ENCODE peak calls at places on chromosomes 2 and 18, in seven cellular contexts. G is foreskin fibroblast; Y is anterior cingulate cortex; W is activated effector memory CD4-positive, alpha-beta T cell treated with Interleukin-2 at 50 U/mL for 16 hours; Z is amniotic stem cell; H is K562; A is AG08395. P is an unnamed sample.

GRCh38 chr2:236717719-236718118 is 148.1 kb downstream of the ACKR3 start:
- DNase-seq in Z (no peak), G (no peak), A (no peak), H (no peak), Y (no peak), W (no peak), P (no peak)

GRCh38 chr2:201661366-201661765 is 18.1 kb upstream of the TMEM237 start:
- DNase-seq in A (no peak), W (no peak), Z (no peak), Y (no peak), H (no peak), G (no peak), P (no peak)

GRCh38 chr2:30361751-30362394 is 85.2 kb upstream of the LCLAT1 start:
- DNase-seq in Z (no peak), W (no peak), G (no peak), A (no peak), Y (no peak), H (no peak), P (peak)

GRCh38 chr18:8424917-8425725 is 184.1 kb upstream of the RAB12 start:
- DNase-seq in W (no peak), Y (no peak), G (peak), H (no peak), A (peak), Z (peak), P (peak)

GRCh38 chr2:58870704-58871103 is 629.6 kb upstream of the FANCL start:
- DNase-seq in A (no peak), H (peak), G (no peak), Y (no peak), W (no peak), Z (no peak), P (no peak)

GRCh38 chr18:3248670-3249359 is 1.2 kb downstream of the MYL12A start:
- DNase-seq in H (no peak), G (no peak), A (no peak), Z (no peak), W (no peak), Y (no peak), P (no peak)

GRCh38 chr2:191552036-191552435 is 125.9 kb upstream of the NABP1 start:
- DNase-seq in Z (no peak), G (no peak), H (no peak), Y (no peak), W (no peak), A (no peak), P (no peak)

GRCh38 chr18:47587587-47587986 is 336.1 kb upstream of the SKOR2 start:
- DNase-seq in Z (no peak), H (no peak), Y (no peak), G (no peak), A (no peak), W (no peak), P (no peak)

GRCh38 chr2:45498661-45499550 is 112.2 kb downstream of the SRBD1 start:
- DNase-seq in G (no peak), A (no peak), Y (no peak), Z (no peak), H (no peak), W (no peak), P (no peak)

GRCh38 chr2:168705534-168706470 is 96.6 kb upstream of the NOSTRIN start:
- DNase-seq in Y (no peak), G (peak), W (no peak), Z (peak), A (peak), H (no peak), P (no peak)

GRCh38 chr2:64542071-64543005 is 18.2 kb downstream of the AFTPH start:
- DNase-seq in H (no peak), A (peak), Z (no peak), Y (no peak), W (no peak), G (no peak), P (no peak)

GRCh38 chr2:7269244-7269643 is 352.0 kb downstream of the RNF144A start:
- DNase-seq in Y (no peak), Z (no peak), H (no peak), A (no peak), G (no peak), W (no peak), P (no peak)

GRCh38 chr18:45671366-45671765 is 52.6 kb upstream of the SLC14A1 start:
- DNase-seq in Y (no peak), Z (no peak), W (no peak), H (no peak), A (no peak), G (no peak), P (no peak)

GRCh38 chr18:75100832-75101630 is 107.9 kb downstream of the PTGR3 start:
- DNase-seq in A (no peak), W (no peak), Y (no peak), G (no peak), H (no peak), Z (no peak), P (no peak)

GRCh38 chr2:99489758-99490087 is at the start of gene REV1:
- DNase-seq in H (no peak), Z (no peak), W (no peak), Y (no peak), G (no peak), A (no peak), P (no peak)

GRCh38 chr2:191319181-191319580 is 74.0 kb downstream of the MYO1B start:
- DNase-seq in G (peak), A (peak), Z (peak), Y (no peak), W (no peak), H (no peak), P (no peak)

GRCh38 chr2:121220995-121221394 is 64.0 kb downstream of the TFCP2L1 start:
- DNase-seq in Z (no peak), G (peak), Y (no peak), H (no peak), W (no peak), A (peak), P (no peak)

GRCh38 chr2:195532628-195533271 is 124.3 kb upstream of the SLC39A10 start:
- DNase-seq in A (no peak), H (no peak), W (no peak), Y (no peak), Z (no peak), G (no peak), P (no peak)

GRCh38 chr18:58887613-58887963 is 22.9 kb downstream of the ZNF532 start:
- DNase-seq in Z (no peak), A (peak), G (no peak), W (no peak), Y (peak), H (no peak), P (no peak)

GRCh38 chr2:216777637-216778273 is 82.1 kb downstream of the TNP1 start:
- DNase-seq in W (no peak), A (peak), G (peak), H (peak), Z (no peak), Y (no peak), P (no peak)

GRCh38 chr18:21242141-21243040 is at the start of gene GREB1L:
- DNase-seq in H (no peak), A (peak), Z (peak), G (peak), Y (peak), W (no peak), P (no peak)

GRCh38 chr2:111666160-111666559 is 217.8 kb downstream of the ANAPC1 start:
- DNase-seq in H (no peak), A (no peak), Z (no peak), W (no peak), G (no peak), Y (no peak), P (no peak)

GRCh38 chr2:224038049-224038829 is 847 bp downstream of the SERPINE2 start:
- DNase-seq in H (no peak), W (no peak), Y (no peak), Z (no peak), A (no peak), G (no peak), P (no peak)

GRCh38 chr2:53265900-53266299 is 501.7 kb upstream of the CHAC2 start:
- DNase-seq in Z (no peak), Y (no peak), G (no peak), A (no peak), H (no peak), W (no peak), P (no peak)

GRCh38 chr2:129764376-129765325 is 214.8 kb upstream of the RAB6C start:
- DNase-seq in A (no peak), G (no peak), H (no peak), W (no peak), Y (no peak), Z (no peak), P (no peak)

GRCh38 chr2:10647886-10648605 is 41.7 kb downstream of the NOL10 start:
- DNase-seq in G (no peak), Y (no peak), Z (no peak), H (no peak), W (no peak), A (no peak), P (no peak)

GRCh38 chr2:164560181-164560792 is 61.0 kb downstream of the GRB14 start:
- DNase-seq in G (peak), A (peak), H (no peak), Y (no peak), W (no peak), Z (peak), P (no peak)

GRCh38 chr2:88307817-88308216 is 137.7 kb downstream of the THNSL2 start:
- DNase-seq in G (no peak), H (peak), Z (no peak), W (no peak), A (peak), Y (no peak), P (peak)

GRCh38 chr2:68849579-68850030 is 21.6 kb downstream of the BMP10 start:
- DNase-seq in W (no peak), H (peak), A (no peak), Z (no peak), Y (no peak), G (no peak), P (no peak)

GRCh38 chr2:224022474-224022873 is 16.6 kb downstream of the SERPINE2 start:
- DNase-seq in Y (no peak), H (no peak), Z (no peak), G (no peak), A (no peak), W (no peak), P (no peak)

GRCh38 chr2:43623052-43623451 is 14.0 kb upstream of the PLEKHH2 start:
- DNase-seq in W (no peak), Z (no peak), G (no peak), Y (no peak), H (no peak), A (no peak), P (no peak)

GRCh38 chr18:21110667-21111350 is 804 bp downstream of the ROCK1 start:
- DNase-seq in W (peak), A (no peak), Z (no peak), Y (peak), G (no peak), H (peak), P (no peak)

GRCh38 chr2:222057249-222058073 is 241.3 kb downstream of the PAX3 start:
- DNase-seq in Z (no peak), W (no peak), H (peak), A (peak), Y (no peak), G (no peak), P (no peak)